ENCODE peak calls at places on chromosomes 7 and 10, in four cellular contexts. A is renal cortical epithelial cell; S is activated CD8-positive, alpha-beta memory T cell treated with anti-CD3 and anti-CD28 coated beads for 24 hours; W is skeletal muscle cell. T is an unnamed sample.

GRCh38 chr7:139091677-139091996 is 17.9 kb downstream of the ZC3HAV1 start:
- DNase-seq in A (no peak), S (peak; percentile 55), W (no peak), T (no peak)

GRCh38 chr10:97796651-97797050 is 24.9 kb upstream of the SFRP5 start:
- DNase-seq in W (no peak), A (peak; percentile 19), S (peak; percentile 60), T (peak; percentile 17)

GRCh38 chr10:29861811-29862505 is 197.4 kb downstream of the JCAD start:
- DNase-seq in W (no peak), A (peak; percentile 87), S (no peak), T (no peak)

GRCh38 chr10:35533565-35533964 is 71.6 kb upstream of the GJD4 start:
- DNase-seq in W (no peak), S (no peak), A (no peak), T (peak; percentile 12)

GRCh38 chr7:105641236-105641810 is 60.0 kb upstream of the EFCAB10 start:
- DNase-seq in W (no peak), A (no peak), S (no peak), T (no peak)

GRCh38 chr10:110898391-110898790 is 20.6 kb downstream of the BBIP1 start:
- DNase-seq in A (no peak), W (no peak), S (no peak), T (peak; percentile 36)

GRCh38 chr7:100247152-100247757 is 27.5 kb downstream of the PVRIG start:
- DNase-seq in S (no peak), W (peak; percentile 65), A (peak; percentile 80), T (peak; percentile 91)

GRCh38 chr7:41710838-41711237 is 7.9 kb upstream of the INHBA start:
- DNase-seq in A (no peak), S (no peak), W (no peak), T (no peak)

GRCh38 chr7:90726120-90726519 is 130.0 kb downstream of the CDK14 start:
- DNase-seq in W (no peak), S (no peak), A (peak; percentile 68), T (peak; percentile 78)

GRCh38 chr7:80829527-80829926 is 89.3 kb downstream of the SEMA3C start:
- DNase-seq in A (peak; percentile 42), S (no peak), W (no peak), T (no peak)

GRCh38 chr10:6141296-6142151 is 52.7 kb downstream of the RBM17 start:
- DNase-seq in W (peak; percentile 90), A (peak; percentile 91), S (peak; percentile 76), T (peak; percentile 87)

GRCh38 chr7:17640730-17641377 is 299.4 kb downstream of the SNX13 start:
- DNase-seq in S (no peak), W (no peak), A (peak; percentile 47), T (peak; percentile 57)

GRCh38 chr7:5041047-5041446 is 4.6 kb upstream of the RBAK start:
- DNase-seq in S (peak; percentile 47), A (no peak), W (no peak), T (no peak)

GRCh38 chr7:102933763-102934162 is 21.0 kb downstream of the LRRC17 start:
- DNase-seq in A (no peak), W (peak; percentile 94), S (no peak), T (peak; percentile 83)

GRCh38 chr7:149638566-149639320 is 134.6 kb downstream of the ZNF467 start:
- DNase-seq in S (peak; percentile 15), A (no peak), W (no peak), T (no peak)

GRCh38 chr7:28469562-28469961 is 57.2 kb downstream of the CREB5 start:
- DNase-seq in S (no peak), A (no peak), W (no peak), T (no peak)

GRCh38 chr7:43071604-43072003 is 40.8 kb upstream of the HECW1 start:
- DNase-seq in A (no peak), W (no peak), S (no peak), T (peak; percentile 17)

GRCh38 chr10:30353851-30354250 is 4.8 kb upstream of the MTPAP start:
- DNase-seq in W (peak; percentile 71), A (no peak), S (no peak), T (peak; percentile 82)

GRCh38 chr7:44275829-44276570 is 49.4 kb downstream of the CAMK2B start:
- DNase-seq in S (no peak), W (no peak), A (no peak), T (no peak)

GRCh38 chr10:70978816-70979215 is 90.5 kb upstream of the PCBD1 start:
- DNase-seq in A (no peak), S (no peak), W (no peak), T (no peak)

GRCh38 chr7:150406565-150407421 is 27.7 kb downstream of the ZNF775 start:
- DNase-seq in S (peak; percentile 72), A (peak; percentile 80), W (no peak), T (no peak)

GRCh38 chr10:133158756-133159610 is 1.0 kb upstream of the KNDC1 start:
- DNase-seq in W (no peak), S (peak; percentile 53), A (peak; percentile 7), T (no peak)

GRCh38 chr10:125399289-125399688 is 238.9 kb upstream of the CTBP2 start:
- DNase-seq in W (no peak), S (no peak), A (peak; percentile 6), T (no peak)

GRCh38 chr7:131568953-131569352 is 12.5 kb upstream of the PODXL start:
- DNase-seq in W (no peak), S (no peak), A (no peak), T (no peak)

GRCh38 chr10:113187066-113187777 is 237.2 kb downstream of the TCF7L2 start:
- DNase-seq in S (no peak), A (peak; percentile 4), W (no peak), T (no peak)

GRCh38 chr10:48880016-48880705 is 59.5 kb downstream of the LRRC18 start:
- DNase-seq in S (no peak), A (no peak), W (no peak), T (no peak)

GRCh38 chr7:135158141-135158655 is 10.3 kb downstream of the TMEM140 start:
- DNase-seq in S (no peak), W (no peak), A (no peak), T (no peak)

GRCh38 chr7:84258628-84259027 is 64.0 kb upstream of the SEMA3A start:
- DNase-seq in S (no peak), W (peak; percentile 79), A (peak; percentile 72), T (peak; percentile 95)

GRCh38 chr7:68559518-68559917 is 1038.8 kb upstream of the AUTS2 start:
- DNase-seq in S (no peak), W (no peak), A (no peak), T (no peak)

GRCh38 chr10:72320676-72321247 is 34.0 kb downstream of the DNAJB12 start:
- DNase-seq in W (peak; percentile 99), A (peak; percentile 90), S (peak; percentile 86), T (peak; percentile 100)

GRCh38 chr10:129704786-129705525 is 237.9 kb downstream of the MGMT start:
- DNase-seq in S (no peak), W (peak; percentile 4), A (no peak), T (no peak)

GRCh38 chr10:12872577-12872976 is 128.9 kb downstream of the CCDC3 start:
- DNase-seq in A (no peak), S (no peak), W (no peak), T (no peak)

GRCh38 chr10:131147301-131147975 is 164.1 kb downstream of the TCERG1L start:
- DNase-seq in S (no peak), W (no peak), A (no peak), T (no peak)

GRCh38 chr7:34845666-34846361 is 187.8 kb downstream of the NPSR1 start:
- DNase-seq in S (no peak), A (peak; percentile 62), W (no peak), T (peak; percentile 59)

GRCh38 chr10:128091636-128092210 is 34.5 kb downstream of the MKI67 start:
- DNase-seq in S (peak; percentile 37), A (no peak), W (no peak), T (no peak)

GRCh38 chr7:69780377-69780776 is 182.1 kb downstream of the AUTS2 start:
- DNase-seq in W (no peak), S (no peak), A (peak; percentile 44), T (no peak)

GRCh38 chr10:5977471-5978370 is at the start of gene IL15RA:
- DNase-seq in W (no peak), A (peak; percentile 42), S (peak; percentile 93), T (peak; percentile 30)

GRCh38 chr10:69574571-69574978 is 1.4 kb upstream of the NEUROG3 start:
- DNase-seq in A (no peak), W (no peak), S (no peak), T (no peak)